ENCODE peak calls at places on chromosomes 1 and 21, in nine cellular contexts. M, S, O, Q, A, F, B, R and V are unnamed samples.

GRCh38 chr1:116116040-116116439 is 4.8 kb downstream of the MAB21L3 start:
- DNase-seq in B (no peak), Q (no peak), O (no peak), F (no peak), R (no peak), A (no peak), M (no peak), S (no peak), V (no peak)

GRCh38 chr1:59077739-59078503 is 219.0 kb upstream of the FGGY start:
- DNase-seq in S (no peak), F (no peak), O (peak), B (no peak), Q (no peak), R (no peak), M (no peak), A (no peak), V (peak)

GRCh38 chr1:67966666-67967009 is 83.8 kb downstream of the DIRAS3 start:
- DNase-seq in Q (no peak), A (no peak), F (no peak), R (no peak), M (no peak), S (no peak), B (no peak), O (no peak), V (no peak)

GRCh38 chr21:41245509-41246135 is 71.0 kb upstream of the FAM3B start:
- DNase-seq in M (no peak), F (peak), R (no peak), Q (no peak), A (no peak), O (no peak), B (no peak), S (no peak), V (no peak)

GRCh38 chr1:99656701-99657100 is 10.8 kb downstream of the PALMD start:
- DNase-seq in R (no peak), B (no peak), Q (no peak), O (no peak), A (no peak), M (no peak), F (no peak), S (no peak), V (no peak)

GRCh38 chr1:199272690-199273089 is 633.9 kb downstream of the PTPRC start:
- DNase-seq in F (no peak), Q (peak), M (no peak), O (no peak), B (no peak), A (no peak), R (no peak), S (peak), V (no peak)

GRCh38 chr21:36747815-36748381 is 49.0 kb downstream of the SIM2 start:
- DNase-seq in B (no peak), R (no peak), S (no peak), A (peak), Q (no peak), O (peak), M (peak), F (peak), V (peak)

GRCh38 chr1:207793327-207793726 is 41.5 kb downstream of the CD46 start:
- DNase-seq in A (no peak), F (no peak), M (no peak), R (no peak), B (no peak), O (no peak), Q (no peak), S (no peak), V (no peak)

GRCh38 chr1:231354330-231355020 is 16.4 kb downstream of the SPRTN start:
- DNase-seq in M (no peak), F (no peak), Q (no peak), B (no peak), R (no peak), A (peak), S (no peak), O (no peak), V (no peak)

GRCh38 chr1:187943606-187944403 is 1115.1 kb downstream of the PLA2G4A start:
- DNase-seq in Q (no peak), A (no peak), S (no peak), R (no peak), O (no peak), F (no peak), M (no peak), B (no peak), V (no peak)

GRCh38 chr1:230674581-230674980 is 32.3 kb downstream of the COG2 start:
- DNase-seq in B (no peak), M (no peak), R (no peak), S (no peak), Q (no peak), F (no peak), A (no peak), O (no peak), V (no peak)

GRCh38 chr1:190578531-190578930 is 100.9 kb upstream of the BRINP3 start:
- DNase-seq in F (no peak), R (no peak), A (no peak), S (no peak), O (no peak), B (no peak), Q (no peak), M (no peak), V (no peak)

GRCh38 chr1:212157252-212157651 is 121.7 kb downstream of the DTL start:
- DNase-seq in O (no peak), Q (no peak), F (no peak), M (no peak), R (no peak), S (peak), A (peak), B (no peak), V (no peak)

GRCh38 chr21:16709866-16710550 is 802.8 kb upstream of the CXADR start:
- DNase-seq in A (no peak), F (no peak), O (no peak), R (no peak), M (no peak), B (no peak), S (no peak), Q (no peak), V (no peak)

GRCh38 chr21:32347351-32347750 is 45.5 kb downstream of the URB1 start:
- DNase-seq in A (no peak), B (no peak), Q (no peak), F (peak), R (no peak), O (no peak), S (no peak), M (no peak), V (no peak)

GRCh38 chr1:168141986-168142385 is 5.3 kb upstream of the GPR161 start:
- DNase-seq in F (no peak), Q (no peak), A (no peak), M (no peak), S (no peak), R (no peak), O (no peak), B (no peak), V (no peak)

GRCh38 chr21:33266784-33267135 is 593 bp downstream of the IL10RB start:
- DNase-seq in M (no peak), A (no peak), Q (no peak), R (no peak), F (no peak), S (no peak), B (peak), O (no peak), V (no peak)

GRCh38 chr1:201778279-201779023 is 50.5 kb upstream of the IPO9 start:
- DNase-seq in F (no peak), A (no peak), S (no peak), O (no peak), M (no peak), B (no peak), R (peak), Q (no peak), V (no peak)

GRCh38 chr21:42336065-42336464 is 14.7 kb downstream of the TFF2 start:
- DNase-seq in A (no peak), F (peak), M (no peak), R (no peak), O (peak), S (peak), Q (no peak), B (no peak), V (peak)

GRCh38 chr1:67652800-67653199 is 32.2 kb upstream of the GADD45A start:
- DNase-seq in Q (peak), O (no peak), A (no peak), S (peak), B (no peak), R (no peak), F (no peak), M (peak), V (no peak)

GRCh38 chr1:188027613-188028012 is 1198.9 kb downstream of the PLA2G4A start:
- DNase-seq in B (no peak), S (peak), F (no peak), R (no peak), M (no peak), Q (peak), O (no peak), A (no peak), V (no peak)

GRCh38 chr21:44736291-44737004 is 25.1 kb upstream of the TSPEAR start:
- DNase-seq in B (no peak), A (no peak), M (no peak), F (no peak), S (no peak), R (no peak), Q (no peak), O (peak), V (no peak)

GRCh38 chr21:17699524-17700189 is 87.0 kb upstream of the BTG3 start:
- DNase-seq in O (no peak), S (peak), Q (no peak), M (no peak), A (no peak), R (no peak), F (no peak), B (no peak), V (no peak)

GRCh38 chr1:10682114-10682445 is 114.4 kb downstream of the CASZ1 start:
- DNase-seq in S (no peak), R (no peak), A (no peak), O (no peak), F (no peak), M (no peak), Q (no peak), B (no peak), V (no peak)

GRCh38 chr1:10685196-10685850 is 111.1 kb downstream of the CASZ1 start:
- DNase-seq in R (no peak), O (no peak), S (no peak), Q (no peak), F (no peak), A (no peak), M (no peak), B (no peak), V (no peak)

GRCh38 chr1:10680487-10680886 is 116.0 kb downstream of the CASZ1 start:
- DNase-seq in Q (no peak), M (no peak), R (no peak), A (peak), F (no peak), B (no peak), S (no peak), O (no peak), V (no peak)

GRCh38 chr1:10681296-10682113 is 114.9 kb downstream of the CASZ1 start:
- DNase-seq in M (no peak), S (no peak), B (no peak), A (no peak), O (no peak), Q (no peak), F (no peak), R (no peak), V (no peak)

GRCh38 chr1:10682449-10683365 is 113.7 kb downstream of the CASZ1 start:
- DNase-seq in S (no peak), F (no peak), B (no peak), Q (no peak), R (no peak), A (no peak), M (no peak), O (no peak), V (no peak)
- H3K4me3 ChIP-seq in S (no peak), F (no peak), B (no peak), Q (no peak), R (no peak), A (no peak), M (no peak), O (no peak), V (no peak)

DNA sequence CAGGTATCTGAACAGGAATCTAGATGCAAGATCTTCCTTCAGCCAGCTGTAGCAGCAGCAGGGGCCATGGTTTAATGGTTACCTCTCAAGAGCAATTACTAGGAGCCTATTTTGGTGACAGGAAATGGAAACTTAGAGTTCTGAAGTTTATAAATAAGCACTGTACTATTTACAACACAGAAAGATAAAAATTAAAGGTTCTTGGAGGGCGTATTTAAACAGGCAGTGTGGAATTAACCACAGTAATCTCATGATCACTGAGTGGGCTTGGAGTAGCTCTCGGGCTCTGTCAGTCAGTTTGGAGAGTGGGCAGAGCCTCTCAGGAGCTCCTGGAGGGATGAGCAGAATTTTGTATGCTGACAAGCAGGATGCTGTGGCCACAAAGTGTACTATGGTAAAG is 10.2 kb upstream of the FCRL5 start:
- DNase-seq in Q (no peak), F (no peak), A (no peak), O (no peak), B (no peak), S (no peak), M (no peak), R (no peak), V (no peak)
- H3K4me3 ChIP-seq in Q (no peak), F (no peak), A (no peak), O (no peak), B (no peak), S (no peak), M (no peak), R (no peak), V (no peak)

GRCh38 chr1:64471218-64471719 is 1.3 kb downstream of the CACHD1 start:
- DNase-seq in B (no peak), F (peak), M (no peak), S (peak), O (peak), Q (no peak), A (no peak), R (peak), V (no peak)
- H3K4me3 ChIP-seq in B (peak), F (peak), M (no peak), S (peak), O (peak), Q (peak), A (no peak), R (peak), V (peak)

GRCh38 chr1:222547944-222548671 is at the start of gene HHIPL2:
- DNase-seq in Q (no peak), O (no peak), F (no peak), A (no peak), M (no peak), B (no peak), S (no peak), R (no peak), V (no peak)
- H3K4me3 ChIP-seq in Q (no peak), O (no peak), F (no peak), A (no peak), M (no peak), B (no peak), S (no peak), R (no peak), V (peak)

GRCh38 chr1:46615735-46616134 is 876 bp downstream of the MOB3C start:
- DNase-seq in Q (no peak), M (no peak), B (no peak), F (no peak), S (no peak), O (no peak), A (peak), R (no peak), V (no peak)

GRCh38 chr1:46612937-46613660 is 3.5 kb downstream of the MOB3C start:
- DNase-seq in M (no peak), O (peak), S (no peak), F (no peak), B (no peak), Q (no peak), A (no peak), R (no peak), V (no peak)

GRCh38 chr1:46614604-46614984 is 2.0 kb downstream of the MOB3C start:
- DNase-seq in O (no peak), A (no peak), B (no peak), S (no peak), M (no peak), Q (no peak), F (no peak), R (no peak), V (no peak)

GRCh38 chr1:46615088-46615487 is 1.5 kb downstream of the MOB3C start:
- DNase-seq in R (no peak), F (no peak), A (no peak), M (no peak), S (no peak), B (no peak), Q (no peak), O (no peak), V (no peak)

DNA sequence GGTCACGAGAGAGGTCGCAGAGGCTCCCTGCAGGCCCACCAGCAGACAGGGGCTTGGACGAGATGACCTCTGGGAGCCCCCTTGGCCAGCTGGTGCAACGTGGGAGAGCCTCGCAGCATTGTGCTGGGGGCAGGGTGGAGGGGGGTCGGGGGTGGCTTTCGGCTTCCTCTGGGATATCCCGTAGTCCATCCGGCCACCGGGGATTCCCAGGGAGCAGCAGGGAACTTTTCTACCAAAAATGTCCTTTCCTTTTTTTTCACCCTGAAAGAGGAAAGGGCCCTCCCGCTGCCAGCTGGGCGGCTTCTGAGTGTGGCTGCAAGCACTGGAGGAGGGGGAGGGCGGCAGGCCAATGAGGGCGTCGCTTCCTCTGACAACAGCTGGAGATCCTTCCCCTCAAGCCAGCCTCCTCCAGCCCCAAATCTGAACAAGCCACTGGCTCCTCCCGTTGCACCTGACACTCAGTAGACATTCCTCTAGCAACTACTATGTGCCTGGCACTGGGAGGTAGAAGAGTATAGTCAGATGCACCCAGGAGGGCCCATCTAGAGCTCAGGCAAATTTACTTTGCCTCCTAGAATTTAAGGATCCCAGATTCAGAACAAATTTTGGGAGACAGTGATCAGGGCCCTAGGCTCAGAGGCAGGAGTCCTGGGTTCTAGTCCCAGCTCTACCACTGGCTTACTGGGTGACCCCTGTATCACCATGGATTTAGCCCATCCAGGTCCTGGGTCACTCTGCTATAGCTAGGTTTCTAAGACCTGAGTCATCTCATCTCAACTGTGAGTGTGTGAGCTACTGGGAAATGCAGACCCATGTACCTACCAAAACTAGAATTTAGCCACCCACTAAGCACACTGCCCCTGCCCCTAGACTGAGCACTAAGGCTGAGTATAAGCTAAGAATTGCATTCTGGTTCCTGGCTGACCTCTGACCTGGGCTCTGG is 2.7 kb downstream of the MOB3C start:
- DNase-seq in O (peak), M (peak), Q (no peak), F (peak), R (peak), S (peak), B (peak), A (peak), V (peak)
- H3K4me3 ChIP-seq in O (peak), M (no peak), Q (no peak), F (no peak), R (peak), S (no peak), B (peak), A (no peak), V (no peak)

DNA sequence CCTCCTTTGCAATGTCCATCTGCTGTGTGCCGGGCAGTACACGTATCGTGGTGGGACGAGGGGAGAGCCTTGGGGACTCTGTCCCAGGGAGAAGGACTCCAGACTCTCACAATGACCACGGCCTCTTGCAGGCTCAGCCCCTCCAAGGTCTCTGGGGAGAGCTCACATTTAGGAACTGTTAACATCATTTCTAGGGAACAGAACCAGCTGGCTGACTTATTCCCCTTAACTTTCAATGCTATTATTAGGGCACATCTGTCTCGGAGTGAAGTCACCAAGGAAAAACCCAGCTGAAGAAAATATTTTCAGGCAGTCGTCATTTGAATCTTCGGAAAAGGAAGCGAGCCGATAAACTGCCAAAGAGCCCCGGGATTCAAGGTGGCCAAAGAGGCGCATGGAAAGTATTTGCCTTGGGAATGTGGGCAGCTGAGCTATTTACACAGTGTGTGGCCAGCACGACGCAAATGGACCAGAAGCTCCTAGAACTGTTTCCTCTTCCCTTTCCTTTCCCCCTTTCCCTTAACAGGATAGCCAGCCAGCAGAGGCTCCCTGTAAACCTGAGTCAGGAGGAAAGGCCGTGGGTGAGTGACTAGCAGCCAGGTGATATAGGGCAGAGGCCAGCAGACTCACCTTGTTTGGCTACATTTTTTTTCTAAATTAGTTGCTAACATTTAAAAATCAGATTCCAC is 74.5 kb downstream of the ITPKB start:
- DNase-seq in M (no peak), F (peak), A (no peak), O (no peak), R (peak), B (no peak), Q (no peak), S (no peak), V (no peak)
- H3K4me3 ChIP-seq in M (no peak), F (no peak), A (no peak), O (no peak), R (no peak), B (no peak), Q (no peak), S (no peak), V (no peak)

DNA sequence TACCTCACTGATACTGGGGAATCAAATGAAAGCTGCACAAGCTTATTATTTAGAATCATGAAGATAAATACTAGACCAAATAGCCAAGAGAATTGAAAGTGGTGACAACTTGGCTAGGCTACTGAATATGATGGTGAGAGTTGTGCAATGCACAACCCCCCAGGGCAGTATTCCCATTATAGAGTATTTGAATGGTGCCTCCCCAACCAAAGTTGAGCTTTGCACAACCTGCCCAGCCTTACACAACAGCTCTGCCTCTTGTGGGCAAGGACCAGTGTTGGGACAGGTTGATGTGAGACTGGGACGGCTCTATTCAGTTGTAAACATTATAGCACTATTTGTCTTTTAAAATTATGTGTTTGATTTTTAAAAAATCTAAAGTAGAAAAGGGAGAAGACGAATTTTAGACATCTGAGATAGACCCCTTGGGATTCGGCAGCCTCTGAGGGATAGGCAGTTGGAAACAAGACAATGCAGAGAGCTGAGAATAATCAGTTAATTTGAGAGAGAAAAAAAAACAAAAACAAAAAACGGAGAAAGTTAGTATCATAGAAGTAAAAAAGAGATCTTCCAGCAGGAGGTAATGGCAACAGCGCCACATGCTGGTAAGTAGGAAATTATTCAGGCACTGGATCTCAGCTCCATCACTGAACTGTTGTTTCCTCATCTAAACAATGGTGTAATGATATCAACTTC is 91.0 kb upstream of the KCNA3 start:
- DNase-seq in M (peak), S (peak), F (peak), R (no peak), B (peak), A (peak), Q (no peak), O (peak), V (peak)
- H3K4me3 ChIP-seq in M (no peak), S (no peak), F (no peak), R (no peak), B (no peak), A (no peak), Q (no peak), O (no peak), V (no peak)

GRCh38 chr1:43565600-43566360 is 35.1 kb downstream of the PTPRF start:
- DNase-seq in B (peak), S (no peak), F (peak), M (peak), O (peak), Q (no peak), A (peak), R (peak), V (no peak)
- H3K4me3 ChIP-seq in B (peak), S (no peak), F (no peak), M (no peak), O (peak), Q (peak), A (peak), R (peak), V (no peak)